ENCODE peak calls at places on chromosome 4, in eight cellular contexts. T is cardiac muscle cell; G is kidney; Q is hepatocyte; N is CD4-positive, alpha-beta T cell; C is endodermal cell; H is PC-3; R is spleen. V is an unnamed sample. For H3K9me3, the result is how much of the 10 kb centered on the place peaks cover.

GRCh38 chr4:101724093-101724492 is 66.4 kb upstream of the BANK1 start:
- DNase-seq in T (no peak), G (no peak), Q (no peak), N (no peak), C (no peak), H (no peak), R (no peak), V (no peak)

GRCh38 chr4:6548201-6548881 is 26.6 kb upstream of the MAN2B2 start:
- DNase-seq in T (peak), G (no peak), Q (no peak), N (no peak), C (peak), H (peak), R (no peak), V (no peak)

GRCh38 chr4:56613101-56613862 is 67.8 kb downstream of the HOPX start:
- DNase-seq in T (peak), G (no peak), Q (peak), N (no peak), C (no peak), H (peak), R (no peak), V (no peak)

GRCh38 chr4:56410247-56410646 is 23.0 kb upstream of the AASDH start:
- DNase-seq in T (peak), G (no peak), Q (peak), N (no peak), C (peak), H (peak), R (no peak), V (no peak)

GRCh38 chr4:83558693-83559092 is 22.8 kb downstream of the GPAT3 start:
- DNase-seq in T (peak), G (no peak), Q (no peak), N (no peak), C (no peak), H (peak), R (no peak), V (no peak)

GRCh38 chr4:33881176-33881575 is 2363.1 kb downstream of the ARAP2 start:
- DNase-seq in T (no peak), G (no peak), Q (no peak), N (no peak), C (no peak), H (no peak), R (no peak), V (no peak)

GRCh38 chr4:159966741-159967140 is 863.9 kb downstream of the RAPGEF2 start:
- DNase-seq in T (no peak), G (peak), Q (no peak), N (no peak), C (no peak), H (no peak), R (no peak), V (no peak)

GRCh38 chr4:188433916-188434315 is 294.7 kb downstream of the TRIML1 start:
- DNase-seq in T (no peak), G (no peak), Q (no peak), N (no peak), C (no peak), H (no peak), R (no peak), V (no peak)

GRCh38 chr4:18111100-18111499 is 89.5 kb upstream of the LCORL start:
- DNase-seq in T (no peak), G (no peak), Q (peak), N (no peak), C (peak), H (no peak), R (no peak), V (no peak)

GRCh38 chr4:186932631-186933150 is 209.0 kb upstream of the FAT1 start:
- DNase-seq in T (peak), G (no peak), Q (no peak), N (no peak), C (no peak), H (peak), R (no peak), V (no peak)

GRCh38 chr4:5027366-5027765 is 8.1 kb upstream of the CYTL1 start:
- DNase-seq in T (no peak), G (no peak), Q (no peak), N (no peak), C (no peak), H (no peak), R (no peak), V (no peak)

GRCh38 chr4:177051473-177052060 is 258.1 kb upstream of the NEIL3 start:
- DNase-seq in T (peak), G (no peak), Q (peak), N (no peak), C (peak), H (peak), R (no peak), V (no peak)

GRCh38 chr4:182289809-182290208 is 46.6 kb downstream of the TENM3 start:
- DNase-seq in T (no peak), G (no peak), Q (no peak), N (no peak), C (peak), H (no peak), R (no peak), V (no peak)

GRCh38 chr4:76624271-76624681 is 189.2 kb downstream of the SHROOM3 start:
- DNase-seq in T (peak), G (peak), Q (peak), N (no peak), C (peak), H (peak), R (no peak), V (no peak)

GRCh38 chr4:25361253-25361652 is 15.8 kb upstream of the ANAPC4 start:
- DNase-seq in T (no peak), G (no peak), Q (no peak), N (no peak), C (no peak), H (no peak), R (no peak), V (no peak)

GRCh38 chr4:8050555-8051206 is 107.9 kb downstream of the ABLIM2 start:
- DNase-seq in T (peak), G (peak), Q (peak), N (no peak), C (peak), H (no peak), R (no peak), V (no peak)

GRCh38 chr4:173443121-173443520 is 44.2 kb upstream of the SCRG1 start:
- DNase-seq in T (peak), G (no peak), Q (no peak), N (no peak), C (no peak), H (no peak), R (no peak), V (no peak)

GRCh38 chr4:55358668-55359067 is 12.6 kb downstream of the SRD5A3 start:
- DNase-seq in T (peak), G (no peak), Q (no peak), N (no peak), C (no peak), H (peak), R (no peak), V (no peak)
- TF ChIP-seq CTCF in T (no peak), G (no peak), Q (no peak), N (no peak), C (no peak), H (no peak), R (no peak), V (no peak)

GRCh38 chr4:85761803-85762202 is 286.9 kb downstream of the ARHGAP24 start:
- DNase-seq in T (peak), G (no peak), Q (peak), N (no peak), C (no peak), H (peak), R (no peak), V (no peak)
- H3K27ac ChIP-seq in T (no peak), G (peak), Q (peak), N (no peak), C (no peak), H (peak), R (no peak), V (no peak)

GRCh38 chr4:32025840-32026459 is 1305.8 kb downstream of the PCDH7 start:
- DNase-seq in T (peak), G (no peak), Q (peak), N (no peak), C (peak), H (peak), R (no peak), V (no peak)
- H3K9me3 ChIP-seq in T (under half), G (under half), Q (under half), N (under half), C (under half), H (under half), R (under half), V (under half)

GRCh38 chr4:86482851-86483490 is 111.1 kb upstream of the PTPN13 start:
- DNase-seq in T (peak), G (no peak), Q (no peak), N (no peak), C (peak), H (peak), R (no peak), V (no peak)
- TF ChIP-seq CTCF in T (peak), G (no peak), Q (peak), N (no peak), C (peak), H (peak), R (peak), V (no peak)

DNA sequence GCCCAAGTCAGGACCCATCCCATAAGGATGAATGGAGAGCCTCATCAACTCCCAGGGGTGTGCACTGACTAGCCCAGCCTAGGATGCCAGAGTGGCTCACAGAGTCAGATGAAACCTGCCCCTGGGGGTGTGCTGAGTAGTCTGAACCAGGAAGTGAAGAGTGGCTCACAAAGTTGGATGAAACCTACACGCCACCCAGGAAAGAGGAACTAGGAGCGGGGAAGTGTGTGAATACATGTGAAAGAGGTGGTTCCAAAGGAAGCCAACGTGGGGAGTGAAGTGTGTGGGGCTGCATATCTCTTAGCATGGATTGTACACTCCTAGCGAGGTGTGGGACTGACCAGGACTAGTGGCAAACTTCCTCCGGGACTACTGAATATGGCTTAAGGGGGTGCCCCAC is 902.1 kb upstream of the NDST4 start:
- DNase-seq in T (no peak), G (no peak), Q (no peak), N (no peak), C (no peak), H (no peak), R (no peak), V (no peak)
- H3K27ac ChIP-seq in T (no peak), G (no peak), Q (no peak), N (no peak), C (no peak), H (peak), R (no peak), V (no peak)

DNA sequence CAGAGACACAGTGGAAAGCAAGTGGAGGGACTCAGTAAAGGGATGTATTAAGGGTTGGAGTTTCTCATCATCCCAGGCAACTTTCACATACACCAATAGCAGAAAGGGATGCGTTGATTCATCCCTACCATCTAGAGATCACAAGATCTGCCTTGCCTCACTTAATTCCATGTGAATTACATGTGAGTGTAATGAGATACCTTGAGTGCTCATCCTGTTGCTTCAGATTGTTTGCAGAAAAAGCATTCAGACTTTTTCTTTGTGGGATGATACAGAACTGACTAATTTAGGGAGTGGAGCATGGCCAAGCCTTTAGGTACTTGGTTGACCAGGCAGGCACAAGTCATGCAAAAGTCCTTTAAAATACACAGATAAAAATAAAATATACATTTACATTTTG is 124.8 kb upstream of the SLIT2 start:
- DNase-seq in T (no peak), G (no peak), Q (no peak), N (no peak), C (no peak), H (peak), R (no peak), V (no peak)
- H3K9me3 ChIP-seq in T (under half), G (under half), Q (under half), N (under half), C (under half), H (under half), R (under half), V (under half)

GRCh38 chr4:148055844-148056243 is 324.0 kb downstream of the ARHGAP10 start:
- DNase-seq in T (no peak), G (no peak), Q (no peak), N (no peak), C (no peak), H (no peak), R (no peak), V (no peak)

GRCh38 chr4:148054275-148054674 is 322.4 kb downstream of the ARHGAP10 start:
- DNase-seq in T (no peak), G (no peak), Q (no peak), N (no peak), C (no peak), H (peak), R (no peak), V (no peak)

GRCh38 chr4:148057425-148058020 is 325.6 kb downstream of the ARHGAP10 start:
- DNase-seq in T (no peak), G (no peak), Q (no peak), N (no peak), C (no peak), H (no peak), R (no peak), V (no peak)

GRCh38 chr4:148058160-148058859 is 326.4 kb downstream of the ARHGAP10 start:
- DNase-seq in T (no peak), G (no peak), Q (no peak), N (no peak), C (no peak), H (no peak), R (no peak), V (no peak)

DNA sequence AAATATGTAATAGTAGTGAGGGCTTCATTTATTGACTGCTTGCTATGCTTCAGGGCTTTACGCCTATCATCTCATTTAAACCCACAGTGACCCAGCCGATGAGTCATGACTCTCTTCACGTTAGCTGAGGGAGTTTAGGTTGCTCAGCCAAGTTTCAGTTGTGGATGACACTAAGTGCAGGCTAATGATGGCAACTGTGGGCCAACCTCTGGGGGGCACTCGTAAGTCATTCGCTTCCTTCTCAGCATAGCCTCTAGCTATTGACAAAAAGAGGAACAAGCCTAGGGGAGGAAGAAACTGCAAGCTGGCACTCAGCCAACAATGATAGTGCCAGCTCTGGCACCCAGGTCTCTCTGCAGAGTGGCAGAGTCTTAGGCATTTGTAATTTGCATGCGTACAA is 325.0 kb downstream of the ARHGAP10 start:
- DNase-seq in T (peak), G (no peak), Q (no peak), N (peak), C (peak), H (peak), R (peak), V (peak)
- TF ChIP-seq CTCF in T (peak), G (peak), Q (no peak), N (peak), C (peak), H (peak), R (peak), V (no peak)

GRCh38 chr4:75344915-75345314 is 169.3 kb downstream of the RCHY1 start:
- DNase-seq in T (peak), G (no peak), Q (peak), N (no peak), C (no peak), H (peak), R (no peak), V (no peak)
- H3K27ac ChIP-seq in T (no peak), G (no peak), Q (peak), N (no peak), C (no peak), H (no peak), R (no peak), V (no peak)

V was measured in CD8-positive, alpha-beta T cell.